ENCODE peak calls at places on chromosomes 5 and 9, in nine cellular contexts. I is neural progenitor cell; E is osteoblast; G is Jurkat, Clone E6-1; V is IMR-90; J is CD8-positive, alpha-beta memory T cell; R is tibial nerve; U is HCT116; K is CD4-positive, alpha-beta memory T cell. L is an unnamed sample.

GRCh38 chr9:95494022-95494415 is 22.8 kb downstream of the PTCH1 start:
- DNase-seq in I (no peak), E (no peak), G (peak; percentile 83), V (no peak), J (no peak), R (no peak), U (no peak), K (no peak), L (no peak)

GRCh38 chr9:83219154-83219923 is 156.4 kb upstream of the RASEF start:
- DNase-seq in I (peak; percentile 88), E (peak; percentile 85), G (peak; percentile 55), V (peak; percentile 46), J (no peak), R (peak; percentile 60), U (peak; percentile 47), K (no peak), L (peak; percentile 80)

GRCh38 chr5:96855041-96855872 is 21.0 kb upstream of the ERAP2 start:
- DNase-seq in I (no peak), E (peak; percentile 65), G (no peak), V (peak; percentile 84), J (no peak), R (no peak), U (no peak), K (no peak), L (peak; percentile 35)

GRCh38 chr5:108531367-108532211 is 149.7 kb upstream of the FBXL17 start:
- DNase-seq in I (no peak), E (no peak), G (no peak), V (peak; percentile 91), J (no peak), R (no peak), U (no peak), K (no peak), L (peak; percentile 5)

GRCh38 chr5:169164481-169164925 is 136.4 kb downstream of the SLIT3 start:
- DNase-seq in I (peak; percentile 93), E (peak; percentile 94), G (no peak), V (no peak), J (no peak), R (no peak), U (no peak), K (no peak), L (peak; percentile 84)

GRCh38 chr9:99368341-99369326 is 146.6 kb downstream of the SEC61B start:
- DNase-seq in I (peak; percentile 53), E (peak; percentile 92), G (no peak), V (peak; percentile 83), J (no peak), R (peak; percentile 39), U (no peak), K (no peak), L (peak; percentile 76)

GRCh38 chr5:124315746-124316415 is 430.6 kb downstream of the ZNF608 start:
- DNase-seq in I (no peak), E (peak; percentile 63), G (no peak), V (peak; percentile 66), J (no peak), R (no peak), U (no peak), K (no peak), L (peak; percentile 30)

GRCh38 chr5:176412517-176413254 is 3.7 kb downstream of the CLTB start:
- DNase-seq in I (no peak), E (no peak), G (no peak), V (no peak), J (no peak), R (no peak), U (no peak), K (no peak), L (no peak)

GRCh38 chr9:111662851-111663823 is 1.7 kb downstream of the GNG10 start:
- DNase-seq in I (peak; percentile 11), E (no peak), G (peak; percentile 25), V (no peak), J (no peak), R (no peak), U (no peak), K (no peak), L (no peak)
- H3K4me3 ChIP-seq in I (peak overlapping the region; percentile 94), E (peak overlapping the region; percentile 83), G (peak overlapping the region; percentile 77), V (peak overlapping the region; percentile 98), J (peak overlapping the region; percentile 82), R (peak overlapping the region; percentile 83), U (peak overlapping the region; percentile 86), K (no peak overlapping the region), L (peak overlapping the region; percentile 78)

GRCh38 chr9:128892223-128892892 is 10.4 kb downstream of the LRRC8A start:
- DNase-seq in I (no peak), E (peak; percentile 99), G (no peak), V (peak; percentile 81), J (peak; percentile 63), R (peak; percentile 74), U (no peak), K (no peak), L (peak; percentile 95)
- H3K4me3 ChIP-seq in I (no peak overlapping the region), E (peak overlapping the region; percentile 50), G (no peak overlapping the region), V (no peak overlapping the region), J (no peak overlapping the region), R (peak overlapping the region; percentile 32), U (peak overlapping the region; percentile 2), K (no peak overlapping the region), L (peak overlapping the region; percentile 21)

GRCh38 chr9:129026442-129027223 is 1.5 kb downstream of the SH3GLB2 start:
- DNase-seq in I (peak; percentile 82), E (peak; percentile 92), G (no peak), V (peak; percentile 24), J (no peak), R (no peak), U (no peak), K (no peak), L (peak; percentile 54)
- H3K4me3 ChIP-seq in I (peak overlapping the region; percentile 63), E (peak overlapping the region; percentile 80), G (peak overlapping the region; percentile 86), V (peak overlapping the region; percentile 96), J (peak overlapping the region; percentile 44), R (peak overlapping the region; percentile 95), U (peak overlapping the region; percentile 96), K (peak overlapping the region; percentile 37), L (peak overlapping the region; percentile 79)

DNA sequence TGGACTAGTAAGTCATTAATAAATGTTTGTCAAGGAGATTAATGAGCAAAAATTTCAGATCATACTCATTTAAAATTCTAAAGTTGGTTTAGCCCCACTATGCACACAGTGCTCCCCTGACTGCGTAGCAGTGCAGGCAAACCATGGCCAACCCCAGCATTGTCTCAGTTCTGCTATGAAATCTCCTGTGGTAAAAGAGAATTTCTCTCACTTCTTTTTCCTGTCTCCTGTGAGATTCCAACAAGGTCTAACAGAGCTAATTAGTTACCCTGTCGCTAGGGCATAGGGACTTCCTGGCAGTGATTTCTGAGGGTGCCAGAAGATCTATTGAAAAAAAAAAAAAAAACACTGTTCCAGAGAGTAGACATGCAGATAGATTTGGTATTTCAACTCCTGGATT is 138.2 kb downstream of the PLPPR1 start:
- DNase-seq in I (no peak), E (no peak), G (no peak), V (no peak), J (no peak), R (no peak), U (no peak), K (no peak), L (no peak)
- H3K4me3 ChIP-seq in I (no peak overlapping the region), E (no peak overlapping the region), G (no peak overlapping the region), V (no peak overlapping the region), J (no peak overlapping the region), R (no peak overlapping the region), U (no peak overlapping the region), K (no peak overlapping the region), L (no peak overlapping the region)